ENCODE peak calls at places on chromosomes 5 and 9, in five cellular contexts. B is OCI-LY7, W is mesendoderm, M is neuronal stem cell, Q is mammary epithelial cell. T is an unnamed sample.

GRCh38 chr9:124894741-124895170 is 32.8 kb downstream of the ARPC5L start:
- DNase-seq in B (peak), W (peak), Q (peak), M (no peak), T (peak)

GRCh38 chr5:172858990-172859811 is 25.1 kb downstream of the ERGIC1 start:
- DNase-seq in B (no peak), M (no peak), W (no peak), Q (no peak), T (peak)

GRCh38 chr5:31952034-31952433 is 222.1 kb downstream of the GOLPH3 start:
- DNase-seq in B (no peak), M (no peak), W (no peak), Q (no peak), T (no peak)

GRCh38 chr9:135951889-135952663 is 9.1 kb downstream of the UBAC1 start:
- DNase-seq in M (no peak), W (no peak), Q (peak), B (no peak), T (peak)

GRCh38 chr5:160298189-160298588 is 14.2 kb downstream of the CCNJL start:
- DNase-seq in B (no peak), M (no peak), W (no peak), Q (no peak), T (no peak)

GRCh38 chr9:97911970-97912369 is 10.3 kb downstream of the TRMO start:
- DNase-seq in B (no peak), Q (no peak), M (no peak), W (peak), T (no peak)

GRCh38 chr5:140550147-140551079 is 3.0 kb downstream of the EIF4EBP3 start:
- DNase-seq in M (no peak), W (no peak), Q (no peak), B (no peak), T (no peak)

GRCh38 chr5:5584236-5584749 is 161.8 kb downstream of the ICE1 start:
- DNase-seq in B (no peak), M (no peak), Q (no peak), W (no peak), T (no peak)

GRCh38 chr5:111494350-111494999 is 17.9 kb downstream of the STARD4 start:
- DNase-seq in M (no peak), Q (peak), W (no peak), B (no peak), T (no peak)

GRCh38 chr9:120692901-120693573 is 21.2 kb downstream of the MEGF9 start:
- DNase-seq in B (peak), W (no peak), Q (no peak), M (no peak), T (no peak)

GRCh38 chr9:124794902-124795491 is 18.1 kb downstream of the OLFML2A start:
- DNase-seq in M (no peak), W (no peak), Q (no peak), B (no peak), T (peak)

GRCh38 chr9:18810581-18810980 is 222.4 kb downstream of the SAXO1 start:
- DNase-seq in Q (no peak), W (no peak), B (no peak), M (no peak), T (no peak)

GRCh38 chr9:107833295-107833694 is 343.7 kb upstream of the KLF4 start:
- DNase-seq in W (no peak), Q (no peak), B (no peak), M (no peak), T (no peak)

GRCh38 chr9:132424857-132425702 is 15.1 kb downstream of the CFAP77 start:
- DNase-seq in M (peak), W (peak), B (no peak), Q (no peak), T (no peak)

GRCh38 chr9:78236511-78236950 is 656 bp downstream of the CEP78 start:
- DNase-seq in W (no peak), Q (peak), B (peak), M (no peak), T (no peak)

GRCh38 chr5:160937570-160937969 is 85.6 kb upstream of the ATP10B start:
- DNase-seq in Q (peak), B (no peak), W (no peak), M (no peak), T (no peak)

GRCh38 chr5:90940227-90940995 is 381.8 kb downstream of the ADGRV1 start:
- DNase-seq in Q (peak), M (peak), W (peak), B (peak), T (peak)

GRCh38 chr9:117771162-117771561 is 67.0 kb downstream of the TLR4 start:
- DNase-seq in B (no peak), M (no peak), Q (no peak), W (no peak), T (peak)

GRCh38 chr9:21777701-21778100 is 24.7 kb upstream of the MTAP start:
- DNase-seq in Q (peak), W (peak), B (no peak), M (no peak), T (no peak)

GRCh38 chr5:1881731-1882336 is 891 bp downstream of the IRX4 start:
- DNase-seq in Q (peak), M (no peak), W (peak), B (no peak), T (no peak)

GRCh38 chr9:69809304-69809863 is 11.2 kb upstream of the CFAP95 start:
- DNase-seq in Q (peak), M (no peak), B (peak), W (peak), T (no peak)

GRCh38 chr5:135461752-135462151 is 9.6 kb upstream of the TIFAB start:
- DNase-seq in M (no peak), W (no peak), Q (no peak), B (no peak), T (no peak)

GRCh38 chr9:99019523-99020331 is 76.0 kb downstream of the COL15A1 start:
- DNase-seq in B (no peak), Q (peak), W (peak), M (no peak), T (peak)

GRCh38 chr9:83956288-83957028 is 23.6 kb downstream of the HNRNPK start:
- DNase-seq in Q (no peak), W (no peak), B (peak), M (no peak), T (no peak)

GRCh38 chr5:150335778-150336177 is 21.7 kb upstream of the TCOF1 start:
- DNase-seq in W (no peak), Q (no peak), B (no peak), M (no peak), T (no peak)

GRCh38 chr5:138716456-138716924 is 36.7 kb upstream of the CTNNA1 start:
- DNase-seq in M (no peak), B (no peak), Q (no peak), W (peak), T (no peak)

GRCh38 chr9:114344692-114345091 is 15.0 kb downstream of the ORM2 start:
- DNase-seq in Q (no peak), B (no peak), M (no peak), W (no peak), T (no peak)

GRCh38 chr9:114344188-114344566 is 14.5 kb downstream of the ORM2 start:
- DNase-seq in W (no peak), Q (no peak), M (no peak), B (no peak), T (no peak)

GRCh38 chr9:114341991-114342390 is 12.3 kb downstream of the ORM2 start:
- DNase-seq in Q (no peak), W (no peak), M (no peak), B (no peak), T (no peak)

GRCh38 chr9:114342755-114343440 is 13.2 kb downstream of the ORM2 start:
- DNase-seq in W (no peak), M (no peak), Q (no peak), B (no peak), T (no peak)

GRCh38 chr9:114343471-114344187 is 14.0 kb downstream of the ORM2 start:
- DNase-seq in M (no peak), W (no peak), Q (peak), B (no peak), T (peak)
- H3K27ac ChIP-seq in M (no peak), W (no peak), Q (no peak), B (no peak), T (peak)

GRCh38 chr5:39021413-39021812 is 52.8 kb downstream of the RICTOR start:
- DNase-seq in B (no peak), M (no peak), Q (no peak), W (peak), T (no peak)
- H3K4me2 ChIP-seq in B (no peak), M (no peak), Q (no peak), W (no peak), T (no peak)

GRCh38 chr9:127493592-127494303 is 42.4 kb downstream of the LRSAM1 start:
- DNase-seq in M (no peak), B (no peak), W (no peak), Q (no peak), T (peak)

GRCh38 chr9:127496974-127497373 is 45.7 kb downstream of the LRSAM1 start:
- DNase-seq in B (no peak), M (no peak), Q (no peak), W (no peak), T (no peak)

GRCh38 chr9:127495884-127496555 is 44.7 kb downstream of the LRSAM1 start:
- DNase-seq in Q (no peak), M (no peak), W (no peak), B (no peak), T (peak)

GRCh38 chr9:127492616-127493015 is 41.3 kb downstream of the LRSAM1 start:
- DNase-seq in W (no peak), Q (no peak), B (no peak), M (no peak), T (no peak)

DNA sequence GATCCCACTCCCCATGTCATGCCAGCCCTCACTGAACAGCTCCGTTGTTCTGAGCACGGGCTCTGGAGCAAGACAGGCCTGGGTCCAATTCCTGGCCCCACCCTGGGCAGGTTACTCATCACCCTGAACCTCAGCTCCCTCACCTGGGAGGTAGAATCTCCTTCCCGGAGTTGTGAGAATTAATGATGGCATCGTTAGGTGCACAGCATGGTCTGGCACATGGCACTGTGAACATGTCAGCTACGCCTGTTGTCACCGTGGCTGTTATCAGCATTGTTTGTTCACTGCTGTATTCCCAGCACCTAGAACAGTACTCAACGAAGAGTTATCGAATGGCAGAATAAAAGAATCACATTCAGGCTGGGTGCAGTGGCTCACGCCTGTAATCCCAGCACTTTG is 43.0 kb downstream of the LRSAM1 start:
- DNase-seq in Q (no peak), B (no peak), W (no peak), M (no peak), T (no peak)
- H3K27ac ChIP-seq in Q (no peak), B (no peak), W (no peak), M (no peak), T (no peak)

DNA sequence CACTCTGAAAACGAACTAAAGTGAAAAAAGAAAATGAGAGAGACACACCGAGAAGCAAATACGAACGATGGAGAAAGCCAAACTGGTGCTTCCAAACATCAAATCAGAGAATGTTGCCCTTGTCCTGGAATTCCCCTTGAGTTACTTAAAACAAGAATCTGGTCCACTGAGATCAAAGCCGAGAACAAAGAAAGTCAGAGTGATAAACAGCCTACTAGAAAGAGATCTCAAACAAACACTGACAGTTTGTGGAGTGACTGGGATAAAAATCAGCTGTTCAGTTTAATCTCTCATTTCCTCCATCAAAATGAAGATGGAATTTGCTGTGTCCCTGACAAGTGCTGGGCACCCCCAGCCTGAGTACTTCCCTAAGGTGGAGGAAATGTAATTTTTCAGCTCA is 582.6 kb downstream of the NR2F1-AS1 start:
- DNase-seq in Q (no peak), M (no peak), W (no peak), B (no peak), T (no peak)
- H3K4me2 ChIP-seq in Q (no peak), M (no peak), W (no peak), B (no peak), T (peak)

GRCh38 chr9:73153793-73154227 is 2.1 kb downstream of the ANXA1 start:
- DNase-seq in Q (peak), W (peak), B (no peak), M (no peak), T (no peak)
- H3K27ac ChIP-seq in Q (peak), W (no peak), B (no peak), M (no peak), T (no peak)

DNA sequence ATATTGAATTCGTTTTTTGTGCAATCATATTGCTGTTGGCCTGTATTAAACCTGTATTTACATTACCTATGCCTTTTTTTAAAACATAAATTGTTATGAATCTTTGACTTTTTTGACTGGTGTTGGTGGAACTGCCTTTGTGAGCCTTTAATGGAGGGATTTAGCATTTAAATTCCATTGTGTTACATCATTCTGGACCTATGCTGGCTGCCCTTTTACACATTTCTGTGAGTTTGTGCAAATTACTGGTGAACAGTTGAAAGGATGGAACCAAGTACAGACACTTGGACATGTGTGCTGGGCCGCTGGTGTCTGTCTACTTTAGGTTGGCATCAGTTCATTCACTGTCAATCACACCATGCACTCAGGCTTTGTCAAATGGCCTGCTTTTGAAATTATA is 3.4 kb downstream of the SNX18 start:
- DNase-seq in M (no peak), Q (no peak), B (no peak), W (no peak), T (no peak)
- H3K4me2 ChIP-seq in M (no peak), Q (peak), B (peak), W (peak), T (peak)

DNA sequence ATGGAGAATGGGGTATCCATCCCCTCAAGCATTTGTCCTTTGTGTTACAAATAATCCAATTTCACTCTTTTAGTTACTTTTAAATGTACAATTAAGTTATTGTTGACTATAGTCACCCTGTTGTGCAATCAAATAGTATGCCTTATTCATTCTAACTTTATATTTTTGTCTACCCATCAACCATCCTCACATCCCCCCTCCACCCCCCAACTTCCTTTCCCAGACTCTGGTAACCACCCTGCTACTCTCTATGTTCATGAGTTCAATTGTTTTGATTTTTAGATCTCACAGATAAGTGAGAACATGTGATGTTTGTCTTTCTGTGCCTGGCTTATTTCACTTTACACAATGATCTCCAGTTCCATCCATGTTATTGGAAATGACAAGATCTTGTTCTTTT is 15.4 kb upstream of the RANBP17 start:
- DNase-seq in W (no peak), B (no peak), M (no peak), Q (peak), T (no peak)
- H3K27ac ChIP-seq in W (no peak), B (no peak), M (no peak), Q (no peak), T (no peak)

DNA sequence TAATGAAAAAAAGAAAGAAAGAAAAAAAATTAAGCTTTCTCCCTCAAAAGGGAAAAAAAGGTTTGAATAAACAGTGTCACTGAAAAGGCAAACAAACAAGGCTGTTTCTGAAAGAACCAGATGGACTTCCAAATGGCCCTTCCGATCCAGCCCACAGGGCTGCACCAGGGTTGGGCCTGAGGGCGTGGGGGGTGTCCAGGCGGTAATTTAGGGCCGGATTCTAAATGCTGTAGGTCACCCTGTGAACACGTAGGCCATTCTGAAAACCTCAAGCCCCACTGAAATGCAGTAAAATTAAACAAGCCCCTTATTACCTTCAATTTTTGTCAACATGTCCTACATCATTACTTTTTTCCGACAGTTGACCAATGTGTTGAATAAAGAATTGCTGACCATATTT is 132.1 kb downstream of the HSD17B3 start:
- DNase-seq in Q (no peak), W (peak), M (no peak), B (no peak), T (no peak)
- H3K4me2 ChIP-seq in Q (no peak), W (no peak), M (no peak), B (no peak), T (peak)

DNA sequence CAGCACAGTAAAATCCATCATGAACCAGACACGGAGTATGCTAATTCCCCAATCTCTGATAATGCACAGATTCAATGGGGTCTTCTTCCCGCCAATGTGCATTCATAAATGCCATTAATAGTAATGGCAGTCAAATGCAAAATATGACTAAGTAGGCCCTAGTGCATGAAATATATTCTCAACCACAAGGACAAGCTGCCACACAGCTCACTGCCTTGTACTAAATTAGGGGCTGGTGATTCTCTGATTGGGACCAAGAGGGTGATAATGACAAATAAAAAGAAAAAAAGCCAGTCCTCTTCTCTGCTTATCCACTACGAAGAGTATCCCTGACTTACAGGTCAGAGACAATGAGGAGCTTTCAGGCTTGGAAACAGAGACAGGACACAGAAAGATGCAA is 148.3 kb downstream of the EBF1 start:
- DNase-seq in Q (no peak), M (peak), B (no peak), W (no peak), T (no peak)
- H3K27ac ChIP-seq in Q (no peak), M (no peak), B (peak), W (no peak), T (no peak)

DNA sequence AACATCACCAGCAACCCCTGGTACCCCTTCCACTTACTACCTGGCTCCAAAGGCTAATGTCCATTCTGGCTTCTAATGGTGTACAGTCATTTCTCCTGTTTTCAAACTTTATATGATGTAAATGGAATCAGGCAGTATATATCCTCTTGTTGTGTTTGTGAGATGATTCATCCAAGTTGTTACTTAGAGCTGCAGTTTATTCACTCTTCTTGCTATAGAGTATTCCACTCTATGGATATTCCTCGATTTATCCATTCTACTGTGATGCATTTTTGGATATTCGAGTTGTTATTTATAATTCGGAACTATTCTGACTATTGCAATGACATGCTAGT is 32.4 kb downstream of the IRF1 start:
- DNase-seq in M (no peak), W (no peak), B (no peak), Q (peak), T (no peak)
- H3K4me2 ChIP-seq in M (no peak), W (no peak), B (peak), Q (peak), T (no peak)